ENCODE peak calls at places on chromosomes 12 and 14, in four cellular contexts. One of them, this sample, is unnamed.

GRCh38 chr14:73785336-73785833 is 66.2 kb upstream of the PTGR2 start:
- DNase-seq in HCT116: no peak
- DNase-seq in neural progenitor cell: peak; percentile 92
- DNase-seq in OCI-LY7: peak; percentile 74
- DNase-seq in this sample: peak; percentile 88

GRCh38 chr12:124277394-124278222 is 17.3 kb upstream of the RFLNA start:
- DNase-seq in OCI-LY7: no peak
- DNase-seq in neural progenitor cell: no peak
- DNase-seq in HCT116: no peak
- DNase-seq in this sample: no peak

GRCh38 chr14:65958664-65959562 is 527.3 kb upstream of the CCDC196 start:
- DNase-seq in OCI-LY7: peak; percentile 60
- DNase-seq in HCT116: peak; percentile 15
- DNase-seq in neural progenitor cell: peak; percentile 62
- DNase-seq in this sample: peak; percentile 54

GRCh38 chr12:32298917-32299316 is 100.4 kb upstream of the FGD4 start:
- DNase-seq in HCT116: no peak
- DNase-seq in OCI-LY7: no peak
- DNase-seq in neural progenitor cell: no peak
- DNase-seq in this sample: peak; percentile 56

GRCh38 chr12:5258966-5259365 is 172.9 kb upstream of the NTF3 start:
- DNase-seq in OCI-LY7: no peak
- DNase-seq in HCT116: no peak
- DNase-seq in neural progenitor cell: no peak
- DNase-seq in this sample: no peak

GRCh38 chr12:58009355-58009754 is 68.0 kb downstream of the ATP23 start:
- DNase-seq in OCI-LY7: no peak
- DNase-seq in HCT116: no peak
- DNase-seq in neural progenitor cell: no peak
- DNase-seq in this sample: peak; percentile 18

GRCh38 chr14:102277874-102278630 is 26.9 kb downstream of the MOK start:
- DNase-seq in HCT116: no peak
- DNase-seq in neural progenitor cell: no peak
- DNase-seq in OCI-LY7: no peak
- DNase-seq in this sample: no peak

GRCh38 chr12:120249875-120250795 is 15.4 kb downstream of the PXN start:
- DNase-seq in HCT116: no peak
- DNase-seq in neural progenitor cell: no peak
- DNase-seq in OCI-LY7: no peak
- DNase-seq in this sample: peak; percentile 41

GRCh38 chr12:52380271-52380694 is 5.2 kb downstream of the KRT84 start:
- DNase-seq in neural progenitor cell: peak; percentile 59
- DNase-seq in HCT116: no peak
- DNase-seq in OCI-LY7: no peak
- DNase-seq in this sample: peak; percentile 57

GRCh38 chr12:1919763-1920162 is 1.3 kb upstream of the CACNA2D4 start:
- DNase-seq in HCT116: no peak
- DNase-seq in neural progenitor cell: no peak
- DNase-seq in OCI-LY7: no peak
- DNase-seq in this sample: no peak

GRCh38 chr12:118436986-118437385 is 60.6 kb downstream of the SUDS3 start:
- DNase-seq in HCT116: no peak
- DNase-seq in OCI-LY7: no peak
- DNase-seq in neural progenitor cell: no peak
- DNase-seq in this sample: peak; percentile 45

GRCh38 chr12:100908501-100908900 is 113.9 kb downstream of the ANO4 start:
- DNase-seq in HCT116: no peak
- DNase-seq in neural progenitor cell: no peak
- DNase-seq in OCI-LY7: no peak
- DNase-seq in this sample: peak; percentile 96

GRCh38 chr12:38332814-38333213 is 16.2 kb downstream of the ALG10B start:
- DNase-seq in HCT116: no peak
- DNase-seq in OCI-LY7: no peak
- DNase-seq in neural progenitor cell: no peak
- DNase-seq in this sample: no peak

GRCh38 chr12:64160718-64161060 is 61.4 kb downstream of the KICS2 start:
- DNase-seq in OCI-LY7: no peak
- DNase-seq in neural progenitor cell: no peak
- DNase-seq in HCT116: no peak
- DNase-seq in this sample: peak; percentile 84

GRCh38 chr14:69592923-69593677 is 18.3 kb upstream of the SUSD6 start:
- DNase-seq in OCI-LY7: no peak
- DNase-seq in neural progenitor cell: peak; percentile 72
- DNase-seq in HCT116: no peak
- DNase-seq in this sample: peak; percentile 76

GRCh38 chr12:64837427-64837826 is 13.0 kb downstream of the TBC1D30 start:
- DNase-seq in neural progenitor cell: no peak
- DNase-seq in OCI-LY7: no peak
- DNase-seq in HCT116: no peak
- DNase-seq in this sample: no peak

GRCh38 chr14:106826833-106827369 is 1300.5 kb downstream of the TMEM121 start:
- DNase-seq in HCT116: no peak
- DNase-seq in OCI-LY7: no peak
- DNase-seq in neural progenitor cell: no peak
- DNase-seq in this sample: no peak

GRCh38 chr12:8449293-8449944 is 6.3 kb upstream of the CLEC6A start:
- DNase-seq in HCT116: no peak
- DNase-seq in OCI-LY7: no peak
- DNase-seq in neural progenitor cell: peak; percentile 9
- DNase-seq in this sample: no peak

GRCh38 chr12:14317362-14318146 is 47.9 kb upstream of the ATF7IP start:
- DNase-seq in HCT116: no peak
- DNase-seq in OCI-LY7: no peak
- DNase-seq in neural progenitor cell: no peak
- DNase-seq in this sample: peak; percentile 7

GRCh38 chr12:88570103-88570502 is 10.2 kb downstream of the KITLG start:
- DNase-seq in neural progenitor cell: no peak
- DNase-seq in OCI-LY7: no peak
- DNase-seq in HCT116: no peak
- DNase-seq in this sample: peak; percentile 75

GRCh38 chr12:67943295-67943892 is 45.9 kb upstream of the IFNG-AS1 start:
- DNase-seq in HCT116: peak; percentile 39
- DNase-seq in OCI-LY7: peak; percentile 83
- DNase-seq in neural progenitor cell: peak; percentile 80
- DNase-seq in this sample: peak; percentile 81

GRCh38 chr12:88946377-88946997 is 366.2 kb upstream of the KITLG start:
- DNase-seq in neural progenitor cell: no peak
- DNase-seq in HCT116: peak; percentile 64
- DNase-seq in OCI-LY7: no peak
- DNase-seq in this sample: peak; percentile 90

GRCh38 chr14:37263656-37264236 is 66.0 kb downstream of the MIPOL1 start:
- DNase-seq in neural progenitor cell: no peak
- DNase-seq in OCI-LY7: no peak
- DNase-seq in HCT116: no peak
- DNase-seq in this sample: no peak

GRCh38 chr12:123948401-123949117 is 24.1 kb downstream of the CCDC92 start:
- DNase-seq in OCI-LY7: no peak
- DNase-seq in neural progenitor cell: no peak
- DNase-seq in HCT116: no peak
- DNase-seq in this sample: no peak

GRCh38 chr12:98724384-98725155 is 79.5 kb downstream of the APAF1 start:
- DNase-seq in neural progenitor cell: no peak
- DNase-seq in HCT116: no peak
- DNase-seq in OCI-LY7: no peak
- DNase-seq in this sample: peak; percentile 23

GRCh38 chr12:127926004-127926403 is 341.0 kb upstream of the TMEM132C start:
- DNase-seq in OCI-LY7: no peak
- DNase-seq in HCT116: no peak
- DNase-seq in neural progenitor cell: peak; percentile 73
- DNase-seq in this sample: peak; percentile 64

GRCh38 chr12:58757422-58757821 is 162.9 kb downstream of the LRIG3 start:
- DNase-seq in neural progenitor cell: no peak
- DNase-seq in OCI-LY7: no peak
- DNase-seq in HCT116: no peak
- DNase-seq in this sample: peak; percentile 89

DNA sequence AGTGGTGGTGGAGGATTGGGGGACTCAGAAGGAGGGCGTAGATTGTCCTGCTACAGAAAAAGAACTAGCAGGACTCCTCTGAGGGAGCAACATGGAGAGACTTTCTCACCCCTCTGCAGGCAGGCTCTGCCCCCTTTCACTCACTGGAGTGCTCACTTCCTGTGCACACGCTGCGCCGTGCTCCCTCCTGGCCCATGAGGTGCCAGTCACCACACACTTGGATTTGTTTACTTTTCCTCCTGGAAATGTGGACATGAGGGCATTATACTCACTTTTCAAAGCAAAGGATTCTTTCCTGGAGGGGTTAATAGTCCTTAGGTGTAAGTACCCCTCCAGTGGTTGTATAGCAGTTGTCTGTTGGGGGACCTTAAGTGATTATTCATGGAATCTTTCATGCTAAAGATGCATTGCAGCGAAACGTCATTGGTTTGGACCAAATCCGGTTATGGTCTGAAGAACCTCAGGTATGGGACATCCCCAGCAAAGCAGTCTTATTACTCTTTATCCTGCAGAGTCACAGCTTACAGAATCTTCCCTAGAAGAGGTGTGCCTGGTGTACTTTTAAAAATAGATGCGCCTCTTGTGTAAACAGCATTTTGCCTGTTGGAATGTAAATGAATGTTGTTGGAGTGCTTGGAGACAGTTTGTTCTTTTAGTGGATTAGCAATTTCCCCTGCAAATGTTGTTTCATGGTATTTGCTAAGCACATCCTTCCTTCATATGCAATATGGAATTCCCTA is 242.7 kb downstream of the ZFP36L1 start:
- DNase-seq in OCI-LY7: no peak
- DNase-seq in HCT116: no peak
- DNase-seq in neural progenitor cell: no peak
- DNase-seq in this sample: no peak
- H3K4me1 ChIP-seq in OCI-LY7: peaks cover 26% of the 10 kb centered on the region
- H3K4me1 ChIP-seq in HCT116: peaks cover 73% of the 10 kb centered on the region
- H3K4me1 ChIP-seq in neural progenitor cell: peaks cover 36% of the 10 kb centered on the region
- H3K4me1 ChIP-seq in this sample: peaks cover 73% of the 10 kb centered on the region

GRCh38 chr12:3607821-3608220 is 116.8 kb downstream of the PRMT8 start:
- DNase-seq in HCT116: no peak
- DNase-seq in OCI-LY7: no peak
- DNase-seq in neural progenitor cell: no peak
- DNase-seq in this sample: no peak
- TF ChIP-seq EZH2phosphoT487 in HCT116: no peak
- TF ChIP-seq EZH2phosphoT487 in OCI-LY7: no peak
- TF ChIP-seq EZH2phosphoT487 in neural progenitor cell: no peak
- TF ChIP-seq EZH2phosphoT487 in this sample: no peak

DNA sequence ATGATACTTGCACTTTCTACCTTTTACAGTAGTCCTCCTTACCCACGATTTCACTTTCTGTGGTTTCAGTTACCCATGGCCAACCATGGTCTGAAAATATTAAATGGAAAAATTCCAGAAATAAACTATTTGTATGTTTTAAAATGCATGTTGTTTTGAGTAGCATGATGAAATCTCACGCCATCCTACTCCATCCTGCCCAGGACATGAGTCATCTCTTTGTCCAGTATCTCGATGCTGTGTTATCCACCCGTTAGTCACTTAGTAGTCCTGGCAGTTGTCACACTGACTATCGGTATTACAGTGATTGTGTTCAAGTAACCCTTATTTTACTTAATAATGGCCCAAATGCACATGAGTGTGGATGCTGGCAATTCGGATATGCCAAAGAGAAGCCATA is 22.4 kb downstream of the SYT1 start:
- DNase-seq in HCT116: peak; percentile 87
- DNase-seq in neural progenitor cell: no peak
- DNase-seq in OCI-LY7: no peak
- DNase-seq in this sample: peak; percentile 93
- H3K4me1 ChIP-seq in HCT116: peaks cover 54% of the 10 kb centered on the region
- H3K4me1 ChIP-seq in neural progenitor cell: peaks cover 9% of the 10 kb centered on the region
- H3K4me1 ChIP-seq in OCI-LY7: peaks cover 11% of the 10 kb centered on the region
- H3K4me1 ChIP-seq in this sample: peaks cover 19% of the 10 kb centered on the region

DNA sequence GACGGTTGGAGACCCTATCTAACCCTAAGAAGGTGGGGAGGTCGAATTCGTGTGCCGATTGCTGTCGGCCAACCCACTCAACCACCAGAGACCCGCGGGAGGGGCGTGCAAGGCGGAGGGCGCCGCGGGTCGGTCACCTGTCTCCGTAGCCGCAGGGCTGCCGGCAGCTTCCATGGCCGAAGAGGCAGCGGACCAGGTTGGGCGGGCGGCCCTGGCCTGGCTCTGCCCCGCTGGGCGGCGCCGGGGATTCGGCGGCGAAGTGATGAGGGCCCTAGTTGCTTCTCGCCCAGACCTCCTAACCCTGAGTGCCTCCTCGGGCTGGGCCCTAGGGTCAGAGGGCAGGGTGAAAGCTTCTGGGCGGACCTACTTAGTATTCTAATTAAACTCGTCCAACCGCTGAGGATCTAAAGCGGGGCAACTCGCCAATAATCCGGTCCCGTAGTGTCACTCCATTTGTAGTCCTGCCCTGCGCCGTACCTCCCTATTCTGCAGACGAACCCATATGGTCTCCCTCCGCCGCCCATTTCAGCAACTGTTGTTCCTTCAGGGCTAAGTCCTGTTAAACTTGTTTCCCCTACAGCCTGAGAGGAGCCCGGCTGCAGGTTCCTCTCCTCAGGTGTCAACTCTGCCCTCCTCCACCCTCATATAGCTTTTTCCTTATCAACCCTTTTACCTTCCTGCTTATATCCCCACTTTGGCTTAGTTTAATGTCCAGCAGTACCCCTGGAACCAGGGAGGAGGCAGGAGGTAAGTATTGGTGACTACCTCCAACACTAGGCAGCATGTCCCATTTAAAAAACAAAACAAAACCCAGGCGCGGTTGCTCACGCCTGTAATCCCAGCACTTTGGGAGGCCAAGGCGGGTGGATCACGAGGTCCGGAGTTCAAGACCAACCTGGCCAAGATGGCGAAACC is at the start of gene PYM1:
- DNase-seq in HCT116: peak; percentile 66
- DNase-seq in neural progenitor cell: peak; percentile 92
- DNase-seq in OCI-LY7: peak; percentile 91
- DNase-seq in this sample: peak; percentile 82
- TF ChIP-seq EZH2phosphoT487 in HCT116: no peak
- TF ChIP-seq EZH2phosphoT487 in neural progenitor cell: no peak
- TF ChIP-seq EZH2phosphoT487 in OCI-LY7: no peak
- TF ChIP-seq EZH2phosphoT487 in this sample: no peak

GRCh38 chr14:63223596-63223995 is 19.4 kb downstream of the RHOJ start:
- DNase-seq in OCI-LY7: no peak
- DNase-seq in neural progenitor cell: no peak
- DNase-seq in HCT116: no peak
- DNase-seq in this sample: no peak

GRCh38 chr14:63228221-63228620 is 24.0 kb downstream of the RHOJ start:
- DNase-seq in OCI-LY7: no peak
- DNase-seq in neural progenitor cell: no peak
- DNase-seq in HCT116: no peak
- DNase-seq in this sample: no peak

GRCh38 chr14:63231733-63232132 is 27.5 kb downstream of the RHOJ start:
- DNase-seq in HCT116: no peak
- DNase-seq in OCI-LY7: no peak
- DNase-seq in neural progenitor cell: no peak
- DNase-seq in this sample: no peak

GRCh38 chr14:63224196-63224595 is 20.0 kb downstream of the RHOJ start:
- DNase-seq in HCT116: no peak
- DNase-seq in OCI-LY7: no peak
- DNase-seq in neural progenitor cell: peak; percentile 53
- DNase-seq in this sample: no peak

GRCh38 chr14:63229330-63230059 is 25.3 kb downstream of the RHOJ start:
- DNase-seq in neural progenitor cell: no peak
- DNase-seq in HCT116: no peak
- DNase-seq in OCI-LY7: no peak
- DNase-seq in this sample: no peak
- H3K4me1 ChIP-seq in neural progenitor cell: peaks cover 2% of the 10 kb centered on the region
- H3K4me1 ChIP-seq in HCT116: no peaks in the 10 kb centered on the region
- H3K4me1 ChIP-seq in OCI-LY7: no peaks in the 10 kb centered on the region
- H3K4me1 ChIP-seq in this sample: no peaks in the 10 kb centered on the region

GRCh38 chr14:85531594-85532391 is 1.8 kb downstream of the FLRT2 start:
- DNase-seq in OCI-LY7: no peak
- DNase-seq in neural progenitor cell: peak; percentile 67
- DNase-seq in HCT116: no peak
- DNase-seq in this sample: peak; percentile 94
- TF ChIP-seq EZH2phosphoT487 in OCI-LY7: no peak
- TF ChIP-seq EZH2phosphoT487 in neural progenitor cell: peak; percentile 26
- TF ChIP-seq EZH2phosphoT487 in HCT116: no peak
- TF ChIP-seq EZH2phosphoT487 in this sample: peak; percentile 23

This sample was measured in GM23248.